ENCODE peak calls at places on chromosomes 16 and 17, in seven cellular contexts. One of them, this sample, is unnamed.

GRCh38 chr16:4487955-4488481 is 11.8 kb downstream of the HMOX2 start:
- ATAC-seq in HepG2: no peak
- ATAC-seq in upper lobe of left lung: peak
- ATAC-seq in HCT116: no peak
- ATAC-seq in GM23338: no peak
- ATAC-seq in K562: no peak
- ATAC-seq in Panc1: no peak
- ATAC-seq in this sample: no peak

GRCh38 chr17:42135664-42136653 is 13.4 kb downstream of the HSPB9 start:
- ATAC-seq in K562: peak
- ATAC-seq in HepG2: peak
- ATAC-seq in Panc1: peak
- ATAC-seq in upper lobe of left lung: peak
- ATAC-seq in HCT116: no peak
- ATAC-seq in GM23338: peak
- ATAC-seq in this sample: peak

GRCh38 chr17:39705786-39706348 is 6.0 kb downstream of the ERBB2 start:
- ATAC-seq in upper lobe of left lung: peak
- ATAC-seq in Panc1: no peak
- ATAC-seq in GM23338: peak
- ATAC-seq in HCT116: peak
- ATAC-seq in HepG2: no peak
- ATAC-seq in K562: no peak
- ATAC-seq in this sample: no peak

GRCh38 chr17:18267366-18267765 is 6.9 kb downstream of the MIEF2 start:
- ATAC-seq in GM23338: peak
- ATAC-seq in HCT116: no peak
- ATAC-seq in K562: no peak
- ATAC-seq in upper lobe of left lung: no peak
- ATAC-seq in Panc1: peak
- ATAC-seq in HepG2: peak
- ATAC-seq in this sample: no peak

GRCh38 chr17:72349508-72350472 is 229.0 kb downstream of the SOX9 start:
- ATAC-seq in Panc1: no peak
- ATAC-seq in GM23338: no peak
- ATAC-seq in HepG2: no peak
- ATAC-seq in upper lobe of left lung: no peak
- ATAC-seq in K562: no peak
- ATAC-seq in HCT116: no peak
- ATAC-seq in this sample: no peak

GRCh38 chr16:10831899-10832886 is 13.6 kb upstream of the TVP23A start:
- ATAC-seq in K562: no peak
- ATAC-seq in Panc1: no peak
- ATAC-seq in GM23338: no peak
- ATAC-seq in upper lobe of left lung: no peak
- ATAC-seq in HepG2: no peak
- ATAC-seq in HCT116: no peak
- ATAC-seq in this sample: no peak

GRCh38 chr16:72815348-72816318 is 232.3 kb downstream of the ZFHX3 start:
- ATAC-seq in upper lobe of left lung: no peak
- ATAC-seq in GM23338: no peak
- ATAC-seq in Panc1: no peak
- ATAC-seq in K562: no peak
- ATAC-seq in HCT116: no peak
- ATAC-seq in HepG2: no peak
- ATAC-seq in this sample: no peak

GRCh38 chr16:85187002-85187401 is 74.7 kb upstream of the CIBAR2 start:
- ATAC-seq in K562: no peak
- ATAC-seq in Panc1: peak
- ATAC-seq in HepG2: peak
- ATAC-seq in GM23338: peak
- ATAC-seq in upper lobe of left lung: no peak
- ATAC-seq in HCT116: no peak
- ATAC-seq in this sample: peak

GRCh38 chr17:77843878-77844260 is 114.6 kb upstream of the TNRC6C start:
- ATAC-seq in K562: no peak
- ATAC-seq in HepG2: no peak
- ATAC-seq in Panc1: no peak
- ATAC-seq in HCT116: no peak
- ATAC-seq in GM23338: no peak
- ATAC-seq in upper lobe of left lung: no peak
- ATAC-seq in this sample: no peak

GRCh38 chr17:75073618-75074047 is 14.1 kb upstream of the SLC16A5 start:
- ATAC-seq in GM23338: no peak
- ATAC-seq in upper lobe of left lung: no peak
- ATAC-seq in HepG2: peak
- ATAC-seq in HCT116: no peak
- ATAC-seq in K562: no peak
- ATAC-seq in Panc1: no peak
- ATAC-seq in this sample: peak
- TF ChIP-seq POLR2AphosphoS5 in GM23338: no peak
- TF ChIP-seq POLR2AphosphoS5 in upper lobe of left lung: no peak
- TF ChIP-seq POLR2AphosphoS5 in HepG2: no peak
- TF ChIP-seq POLR2AphosphoS5 in HCT116: no peak
- TF ChIP-seq POLR2AphosphoS5 in K562: no peak
- TF ChIP-seq POLR2AphosphoS5 in Panc1: no peak
- TF ChIP-seq POLR2AphosphoS5 in this sample: no peak

DNA sequence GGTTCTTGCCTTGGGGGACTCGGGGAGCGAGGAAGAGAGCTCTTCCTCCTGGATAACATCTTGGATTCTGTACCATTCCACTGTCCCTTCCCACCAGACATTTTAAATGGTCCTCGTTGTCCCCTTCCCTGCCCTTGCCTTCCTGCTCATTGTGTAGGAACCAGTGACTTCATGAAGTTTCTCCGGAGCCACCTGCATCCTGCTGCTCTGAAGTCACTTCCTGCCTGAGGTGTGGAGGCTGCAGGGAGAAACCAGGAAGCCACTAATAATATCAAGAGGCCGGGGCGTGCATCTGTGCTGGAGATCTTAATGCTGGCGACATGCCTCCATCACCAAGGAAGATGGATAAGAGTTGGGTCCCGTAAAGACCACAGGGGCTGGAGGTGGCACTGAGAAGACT is 6.2 kb upstream of the SLC16A13 start:
- ATAC-seq in Panc1: no peak
- ATAC-seq in HepG2: no peak
- ATAC-seq in GM23338: no peak
- ATAC-seq in upper lobe of left lung: no peak
- ATAC-seq in K562: no peak
- ATAC-seq in HCT116: no peak
- ATAC-seq in this sample: peak
- TF ChIP-seq POLR2AphosphoS5 in Panc1: no peak
- TF ChIP-seq POLR2AphosphoS5 in HepG2: no peak
- TF ChIP-seq POLR2AphosphoS5 in GM23338: no peak
- TF ChIP-seq POLR2AphosphoS5 in upper lobe of left lung: peak
- TF ChIP-seq POLR2AphosphoS5 in K562: no peak
- TF ChIP-seq POLR2AphosphoS5 in HCT116: no peak
- TF ChIP-seq POLR2AphosphoS5 in this sample: peak

DNA sequence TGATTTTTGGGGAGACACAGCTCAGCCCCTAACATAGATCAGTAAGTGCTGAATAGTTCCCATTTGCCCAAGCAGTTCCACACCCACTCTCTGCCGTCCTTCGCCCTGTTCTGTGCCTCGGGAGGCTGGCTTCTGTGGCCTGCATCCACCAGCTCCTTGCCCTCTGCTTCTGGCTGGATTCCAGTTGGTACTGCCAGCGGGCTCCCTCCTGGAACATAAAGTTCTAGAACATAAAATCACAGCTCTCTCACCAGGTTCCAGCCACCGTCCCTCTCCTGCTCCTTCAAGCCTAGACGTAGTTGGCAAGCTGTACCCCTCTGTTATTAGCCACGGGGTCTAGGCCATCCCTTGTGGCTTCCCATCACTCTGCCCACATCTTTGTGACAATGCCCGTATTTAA is 3.9 kb upstream of the MRPS23 start:
- ATAC-seq in upper lobe of left lung: no peak
- ATAC-seq in Panc1: no peak
- ATAC-seq in HCT116: no peak
- ATAC-seq in GM23338: no peak
- ATAC-seq in HepG2: no peak
- ATAC-seq in K562: no peak
- ATAC-seq in this sample: peak
- TF ChIP-seq POLR2AphosphoS5 in upper lobe of left lung: no peak
- TF ChIP-seq POLR2AphosphoS5 in Panc1: no peak
- TF ChIP-seq POLR2AphosphoS5 in HCT116: no peak
- TF ChIP-seq POLR2AphosphoS5 in GM23338: no peak
- TF ChIP-seq POLR2AphosphoS5 in HepG2: no peak
- TF ChIP-seq POLR2AphosphoS5 in K562: no peak
- TF ChIP-seq POLR2AphosphoS5 in this sample: peak

GRCh38 chr17:35795007-35795870 is at the start of gene MMP28:
- ATAC-seq in GM23338: peak
- ATAC-seq in HepG2: peak
- ATAC-seq in K562: peak
- ATAC-seq in Panc1: peak
- ATAC-seq in HCT116: peak
- ATAC-seq in upper lobe of left lung: peak
- ATAC-seq in this sample: peak
- TF ChIP-seq POLR2AphosphoS5 in GM23338: no peak
- TF ChIP-seq POLR2AphosphoS5 in HepG2: no peak
- TF ChIP-seq POLR2AphosphoS5 in K562: no peak
- TF ChIP-seq POLR2AphosphoS5 in Panc1: no peak
- TF ChIP-seq POLR2AphosphoS5 in HCT116: peak
- TF ChIP-seq POLR2AphosphoS5 in upper lobe of left lung: peak
- TF ChIP-seq POLR2AphosphoS5 in this sample: peak

DNA sequence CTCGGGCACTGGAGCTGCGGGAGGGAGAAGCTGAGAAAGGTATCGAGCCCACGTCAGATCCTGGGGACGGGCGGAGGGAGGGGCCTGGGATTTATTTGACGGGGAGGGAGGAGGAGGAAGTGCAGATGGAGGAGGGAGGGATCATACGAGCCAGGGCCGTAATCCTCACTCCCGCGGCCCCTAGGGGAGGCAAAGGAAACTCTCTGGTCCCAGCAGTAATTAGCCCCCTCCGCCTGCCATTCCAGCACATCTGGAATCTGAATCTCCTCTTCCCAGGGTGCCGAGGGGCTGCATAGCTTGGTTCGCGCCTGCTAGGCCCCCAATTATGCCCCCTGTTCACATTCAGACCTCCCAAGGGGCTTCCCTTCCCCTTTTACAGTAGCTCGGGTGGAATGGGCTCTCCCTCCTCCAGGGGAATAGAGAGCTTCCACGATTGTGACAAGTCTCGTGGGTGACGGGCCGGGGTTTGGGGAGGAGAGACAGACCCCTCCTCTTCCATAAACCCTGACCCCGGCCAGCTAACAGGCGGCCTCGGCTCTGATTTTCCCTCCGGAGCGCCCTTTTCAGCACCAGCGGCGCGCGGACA is at the start of gene SEZ6L2:
- ATAC-seq in GM23338: peak
- ATAC-seq in HCT116: peak
- ATAC-seq in K562: peak
- ATAC-seq in HepG2: peak
- ATAC-seq in upper lobe of left lung: peak
- ATAC-seq in Panc1: peak
- ATAC-seq in this sample: no peak
- TF ChIP-seq POLR2AphosphoS5 in GM23338: no peak
- TF ChIP-seq POLR2AphosphoS5 in HCT116: peak
- TF ChIP-seq POLR2AphosphoS5 in K562: no peak
- TF ChIP-seq POLR2AphosphoS5 in HepG2: no peak
- TF ChIP-seq POLR2AphosphoS5 in upper lobe of left lung: no peak
- TF ChIP-seq POLR2AphosphoS5 in Panc1: no peak
- TF ChIP-seq POLR2AphosphoS5 in this sample: no peak

GRCh38 chr17:16287563-16288027 is 65.7 kb downstream of the CENPV start:
- ATAC-seq in HCT116: no peak
- ATAC-seq in K562: peak
- ATAC-seq in upper lobe of left lung: peak
- ATAC-seq in Panc1: no peak
- ATAC-seq in HepG2: no peak
- ATAC-seq in GM23338: no peak
- ATAC-seq in this sample: no peak

GRCh38 chr17:16283705-16284104 is 66.7 kb downstream of the PIGL start:
- ATAC-seq in HepG2: no peak
- ATAC-seq in K562: no peak
- ATAC-seq in GM23338: no peak
- ATAC-seq in Panc1: no peak
- ATAC-seq in upper lobe of left lung: no peak
- ATAC-seq in HCT116: no peak
- ATAC-seq in this sample: no peak

GRCh38 chr17:16286947-16287562 is 66.2 kb downstream of the CENPV start:
- ATAC-seq in HCT116: no peak
- ATAC-seq in GM23338: peak
- ATAC-seq in upper lobe of left lung: no peak
- ATAC-seq in HepG2: no peak
- ATAC-seq in Panc1: peak
- ATAC-seq in K562: peak
- ATAC-seq in this sample: no peak

GRCh38 chr17:16285646-16286008 is 67.6 kb downstream of the CENPV start:
- ATAC-seq in upper lobe of left lung: no peak
- ATAC-seq in K562: no peak
- ATAC-seq in HepG2: no peak
- ATAC-seq in GM23338: no peak
- ATAC-seq in HCT116: no peak
- ATAC-seq in Panc1: no peak
- ATAC-seq in this sample: no peak

GRCh38 chr17:16286009-16286946 is 67.0 kb downstream of the CENPV start:
- ATAC-seq in K562: peak
- ATAC-seq in Panc1: peak
- ATAC-seq in upper lobe of left lung: peak
- ATAC-seq in HCT116: peak
- ATAC-seq in HepG2: peak
- ATAC-seq in GM23338: peak
- ATAC-seq in this sample: peak
- TF ChIP-seq POLR2AphosphoS5 in K562: peak
- TF ChIP-seq POLR2AphosphoS5 in Panc1: no peak
- TF ChIP-seq POLR2AphosphoS5 in upper lobe of left lung: peak
- TF ChIP-seq POLR2AphosphoS5 in HCT116: peak
- TF ChIP-seq POLR2AphosphoS5 in HepG2: peak
- TF ChIP-seq POLR2AphosphoS5 in GM23338: peak
- TF ChIP-seq POLR2AphosphoS5 in this sample: peak

GRCh38 chr16:89344314-89344828 is 126.9 kb downstream of the ZNF778 start:
- ATAC-seq in Panc1: peak
- ATAC-seq in HepG2: no peak
- ATAC-seq in upper lobe of left lung: no peak
- ATAC-seq in K562: no peak
- ATAC-seq in HCT116: peak
- ATAC-seq in GM23338: peak
- ATAC-seq in this sample: no peak

GRCh38 chr16:89344846-89345577 is 127.5 kb downstream of the ZNF778 start:
- ATAC-seq in K562: no peak
- ATAC-seq in HepG2: peak
- ATAC-seq in HCT116: no peak
- ATAC-seq in upper lobe of left lung: peak
- ATAC-seq in Panc1: peak
- ATAC-seq in GM23338: peak
- ATAC-seq in this sample: peak

GRCh38 chr16:89345663-89346150 is 128.2 kb downstream of the ZNF778 start:
- ATAC-seq in upper lobe of left lung: peak
- ATAC-seq in GM23338: no peak
- ATAC-seq in HepG2: peak
- ATAC-seq in HCT116: no peak
- ATAC-seq in K562: no peak
- ATAC-seq in Panc1: no peak
- ATAC-seq in this sample: no peak

GRCh38 chr16:89341697-89342694 is 124.5 kb downstream of the ZNF778 start:
- ATAC-seq in HepG2: no peak
- ATAC-seq in upper lobe of left lung: no peak
- ATAC-seq in HCT116: no peak
- ATAC-seq in Panc1: no peak
- ATAC-seq in K562: no peak
- ATAC-seq in GM23338: no peak
- ATAC-seq in this sample: no peak

GRCh38 chr16:89343501-89344291 is 126.2 kb downstream of the ZNF778 start:
- ATAC-seq in upper lobe of left lung: no peak
- ATAC-seq in HepG2: no peak
- ATAC-seq in GM23338: peak
- ATAC-seq in Panc1: peak
- ATAC-seq in K562: no peak
- ATAC-seq in HCT116: peak
- ATAC-seq in this sample: no peak
- TF ChIP-seq POLR2AphosphoS5 in upper lobe of left lung: no peak
- TF ChIP-seq POLR2AphosphoS5 in HepG2: no peak
- TF ChIP-seq POLR2AphosphoS5 in GM23338: no peak
- TF ChIP-seq POLR2AphosphoS5 in Panc1: peak
- TF ChIP-seq POLR2AphosphoS5 in K562: no peak
- TF ChIP-seq POLR2AphosphoS5 in HCT116: peak
- TF ChIP-seq POLR2AphosphoS5 in this sample: no peak